ENCODE peak calls at places on chromosomes 12 and 14, in ten cellular contexts. T, N, Q, F, V, X, D, M, R and I are unnamed samples.

GRCh38 chr12:121165316-121165715 is 32.6 kb downstream of the P2RX7 start:
- DNase-seq in T (no peak), N (peak; percentile 34), Q (no peak), F (no peak), V (no peak), X (no peak), D (peak; percentile 26), M (no peak), R (no peak), I (no peak)

GRCh38 chr12:80044694-80045046 is 54.7 kb upstream of the OTOGL start:
- DNase-seq in T (no peak), N (peak; percentile 36), Q (no peak), F (peak; percentile 94), V (no peak), X (no peak), D (no peak), M (no peak), R (no peak), I (no peak)

GRCh38 chr12:53023-53734 is 13.4 kb upstream of the IQSEC3 start:
- DNase-seq in T (no peak), N (no peak), Q (no peak), F (no peak), V (no peak), X (no peak), D (no peak), M (no peak), R (no peak), I (no peak)

GRCh38 chr12:94832780-94833760 is 170.4 kb downstream of the NDUFA12 start:
- DNase-seq in T (no peak), N (no peak), Q (peak; percentile 72), F (peak; percentile 1), V (peak; percentile 19), X (peak; percentile 26), D (no peak), M (no peak), R (no peak), I (no peak)

GRCh38 chr14:54566410-54567223 is at the start of gene SAMD4A:
- DNase-seq in T (peak; percentile 68), N (no peak), Q (peak; percentile 78), F (peak; percentile 86), V (peak; percentile 73), X (peak; percentile 76), D (peak; percentile 72), M (peak; percentile 94), R (peak; percentile 87), I (peak; percentile 67)

GRCh38 chr12:46752396-46752795 is 73.4 kb downstream of the SLC38A4 start:
- DNase-seq in T (no peak), N (no peak), Q (no peak), F (peak; percentile 26), V (no peak), X (no peak), D (no peak), M (no peak), R (no peak), I (no peak)

GRCh38 chr12:120231316-120232011 is 30.6 kb upstream of the RPLP0 start:
- DNase-seq in T (peak; percentile 94), N (peak; percentile 86), Q (no peak), F (peak; percentile 97), V (no peak), X (no peak), D (peak; percentile 88), M (peak; percentile 79), R (peak; percentile 79), I (no peak)

GRCh38 chr12:123401753-123402683 is 18.1 kb downstream of the KMT5A start:
- DNase-seq in T (no peak), N (no peak), Q (no peak), F (no peak), V (no peak), X (no peak), D (no peak), M (no peak), R (no peak), I (no peak)

GRCh38 chr12:69024907-69025306 is 91.9 kb upstream of the CPM start:
- DNase-seq in T (no peak), N (no peak), Q (no peak), F (peak; percentile 72), V (no peak), X (no peak), D (no peak), M (no peak), R (no peak), I (no peak)

GRCh38 chr14:65184032-65184764 is 81.9 kb upstream of the MAX start:
- DNase-seq in T (no peak), N (peak; percentile 29), Q (no peak), F (peak; percentile 32), V (no peak), X (no peak), D (no peak), M (no peak), R (no peak), I (no peak)

GRCh38 chr12:90938451-90938850 is 16.5 kb downstream of the CCER1 start:
- DNase-seq in T (no peak), N (peak; percentile 35), Q (no peak), F (peak; percentile 73), V (no peak), X (no peak), D (no peak), M (no peak), R (no peak), I (no peak)

GRCh38 chr12:1827806-1828805 is 7.7 kb downstream of the LRTM2 start:
- DNase-seq in T (no peak), N (no peak), Q (no peak), F (no peak), V (no peak), X (no peak), D (no peak), M (peak; percentile 53), R (no peak), I (no peak)

GRCh38 chr14:36771256-36771655 is 109.6 kb downstream of the PAX9 start:
- DNase-seq in T (no peak), N (no peak), Q (no peak), F (no peak), V (no peak), X (no peak), D (no peak), M (no peak), R (no peak), I (no peak)

GRCh38 chr12:27523642-27524488 is at the start of gene PPFIBP1:
- DNase-seq in T (peak; percentile 97), N (peak; percentile 93), Q (peak; percentile 99), F (peak; percentile 97), V (peak; percentile 99), X (peak; percentile 100), D (peak; percentile 99), M (peak; percentile 99), R (peak; percentile 99), I (peak; percentile 94)
- TF ChIP-seq POLR2A in T (peak; percentile 83), N (peak; percentile 87), Q (peak; percentile 81), F (peak; percentile 90), V (no peak), X (peak; percentile 93), D (peak; percentile 99), M (peak; percentile 74), R (peak; percentile 98), I (peak; percentile 54)

DNA sequence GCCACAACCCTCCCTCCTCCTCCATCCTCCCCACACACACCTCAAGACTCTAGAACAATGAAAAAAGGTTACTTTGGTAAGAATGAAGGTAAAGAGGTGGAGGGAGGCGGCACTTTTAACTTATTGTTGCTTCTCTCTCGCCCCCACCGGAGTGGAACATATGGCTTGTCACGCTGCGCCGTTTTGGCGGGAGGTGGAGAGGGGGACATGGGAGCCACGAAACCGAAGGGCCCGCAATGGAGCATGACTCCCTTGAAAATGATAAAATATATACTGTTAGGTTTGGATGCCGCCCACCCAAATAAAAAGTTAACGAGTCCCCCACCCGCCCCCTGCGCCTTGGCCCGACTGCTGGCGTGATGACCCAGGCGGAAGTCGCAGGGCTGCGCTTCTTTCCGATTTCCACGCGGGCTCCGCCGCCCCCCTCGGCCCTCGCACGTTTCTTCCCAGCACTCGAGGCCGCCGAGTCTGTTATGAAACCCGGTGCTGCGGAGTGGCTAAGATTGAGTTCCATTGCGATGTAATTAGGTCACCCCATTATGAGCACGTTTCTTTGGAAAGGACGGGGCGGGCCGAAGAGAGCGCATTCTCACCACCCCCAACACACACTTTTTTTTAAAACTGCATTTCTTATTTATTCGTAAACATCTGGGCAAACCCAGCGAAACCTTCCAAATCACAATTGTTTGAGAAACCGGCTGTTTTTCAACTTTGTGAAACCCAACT is 1.4 kb upstream of the ZFP36L1 start:
- DNase-seq in T (no peak), N (no peak), Q (peak; percentile 91), F (peak; percentile 95), V (peak; percentile 91), X (peak; percentile 92), D (peak; percentile 90), M (peak; percentile 97), R (peak; percentile 93), I (peak; percentile 87)
- TF ChIP-seq POLR2A in T (peak; percentile 48), N (no peak), Q (peak; percentile 63), F (peak; percentile 62), V (no peak), X (peak; percentile 84), D (peak; percentile 94), M (peak; percentile 84), R (peak; percentile 92), I (peak; percentile 45)

DNA sequence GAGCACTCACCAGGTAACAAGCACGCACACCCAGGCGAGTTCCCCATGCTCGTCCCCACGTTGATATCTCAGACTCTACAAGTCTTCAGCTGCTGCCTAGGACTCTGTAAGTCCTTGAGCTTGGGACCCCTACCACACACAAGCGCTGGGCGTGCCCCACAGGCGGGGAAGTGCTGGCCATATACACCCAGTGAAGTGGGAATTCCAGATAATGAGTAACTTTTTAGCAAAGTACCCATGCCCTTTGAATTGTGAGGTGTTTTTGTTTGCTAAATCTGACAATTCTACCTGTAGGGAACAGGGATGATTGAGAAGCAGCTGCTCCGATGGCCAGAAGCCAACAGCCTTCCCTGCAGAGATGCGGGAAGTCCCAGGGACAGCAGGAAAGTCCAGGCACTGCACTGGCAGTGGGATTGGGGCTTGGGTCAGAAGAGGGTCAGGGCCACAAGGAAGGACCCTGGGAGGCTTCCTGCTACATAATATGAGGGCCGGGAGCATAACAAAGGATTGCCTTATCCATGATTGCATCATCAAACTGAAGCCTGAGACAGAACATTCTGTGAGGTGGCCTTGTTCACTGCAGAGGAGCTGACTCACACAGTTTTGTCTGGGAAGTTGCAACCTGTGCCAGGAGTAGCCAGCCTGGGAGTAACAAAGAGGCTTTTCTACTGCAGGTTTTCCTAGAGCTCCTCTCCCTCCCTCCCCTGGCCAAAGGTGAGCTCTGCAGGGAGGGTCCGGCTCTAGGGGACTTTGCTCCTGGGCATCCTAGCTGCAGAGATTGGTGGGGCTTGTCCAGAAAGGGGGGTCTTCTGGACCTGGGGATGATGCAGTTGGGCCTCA is 13.2 kb upstream of the SERPINA3 start:
- DNase-seq in T (peak; percentile 87), N (peak; percentile 83), Q (peak; percentile 43), F (peak; percentile 97), V (peak; percentile 82), X (peak; percentile 90), D (peak; percentile 97), M (peak; percentile 93), R (peak; percentile 91), I (no peak)
- TF ChIP-seq POLR2A in T (no peak), N (no peak), Q (no peak), F (no peak), V (no peak), X (no peak), D (peak; percentile 45), M (no peak), R (peak; percentile 69), I (no peak)

DNA sequence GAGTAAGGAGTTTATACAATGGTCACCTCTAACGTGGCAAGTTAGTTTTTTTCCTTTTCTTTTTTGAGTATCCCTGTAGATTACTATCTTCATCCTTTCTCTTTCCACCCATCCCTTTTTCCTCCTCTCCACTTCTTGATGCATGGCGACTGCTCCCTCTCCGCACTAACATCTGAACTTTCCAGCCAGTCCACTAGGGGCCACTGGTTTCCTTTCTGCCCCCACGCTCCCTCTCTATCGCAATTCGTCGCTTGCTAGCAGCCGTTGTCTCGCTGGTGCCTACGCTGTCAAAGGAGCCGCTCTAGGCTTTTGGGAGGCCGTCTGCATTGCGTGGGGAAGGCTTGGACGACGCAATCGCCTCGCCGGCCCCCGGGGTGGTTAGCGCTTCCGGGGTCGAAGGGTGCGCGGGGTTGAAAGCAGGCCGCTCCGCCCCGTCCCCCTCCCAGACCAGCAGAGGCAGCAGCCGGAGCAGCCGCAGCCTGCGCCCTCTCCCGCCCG is at the start of gene PCBP2:
- DNase-seq in T (peak; percentile 99), N (peak; percentile 86), Q (peak; percentile 99), F (peak; percentile 100), V (peak; percentile 97), X (peak; percentile 98), D (peak; percentile 99), M (peak; percentile 99), R (peak; percentile 99), I (peak; percentile 99)
- TF ChIP-seq POLR2A in T (peak; percentile 72), N (peak; percentile 73), Q (no peak), F (peak; percentile 93), V (no peak), X (peak; percentile 70), D (peak; percentile 85), M (peak; percentile 32), R (peak; percentile 88), I (peak; percentile 84)